ENCODE peak calls at places on chromosomes 2 and 18, in six cellular contexts. C is colonic mucosa, F is bronchial epithelial cell, O is lung, H is esophagus squamous epithelium, T is endodermal cell. S is an unnamed sample.

GRCh38 chr18:40006553-40007073 is 1948.4 kb upstream of the PIK3C3 start:
- DNase-seq in O (no peak), C (no peak), T (peak; percentile 55), F (no peak), H (no peak), S (no peak)

GRCh38 chr2:169036717-169037450 is 5.8 kb upstream of the ABCB11 start:
- DNase-seq in H (no peak), O (no peak), T (no peak), C (no peak), F (peak; percentile 75), S (no peak)

GRCh38 chr18:48029296-48029986 is 99.0 kb upstream of the SMAD2 start:
- DNase-seq in O (no peak), T (no peak), F (no peak), H (no peak), C (no peak), S (no peak)

GRCh38 chr2:173134703-173135102 is 59.1 kb downstream of the MAP3K20 start:
- DNase-seq in C (no peak), T (no peak), F (no peak), H (no peak), O (no peak), S (no peak)

GRCh38 chr2:178271629-178272333 is 77.5 kb downstream of the OSBPL6 start:
- DNase-seq in F (peak; percentile 88), C (no peak), O (peak; percentile 41), H (no peak), T (no peak), S (no peak)

GRCh38 chr2:197209742-197210408 is 100.7 kb downstream of the ANKRD44 start:
- DNase-seq in O (peak; percentile 73), T (peak; percentile 41), C (no peak), F (peak; percentile 53), H (no peak), S (no peak)

GRCh38 chr2:204900910-204901309 is 355.6 kb downstream of the PARD3B start:
- DNase-seq in T (no peak), F (peak; percentile 73), H (no peak), O (no peak), C (peak; percentile 18), S (no peak)

GRCh38 chr2:120844098-120844738 is 108.5 kb downstream of the GLI2 start:
- DNase-seq in T (no peak), H (no peak), F (peak; percentile 32), C (no peak), O (no peak), S (no peak)

GRCh38 chr2:98445167-98445522 is 487 bp downstream of the INPP4A start:
- DNase-seq in H (no peak), O (no peak), C (no peak), T (no peak), F (no peak), S (no peak)

GRCh38 chr2:143264851-143265250 is 135.6 kb downstream of the ARHGAP15 start:
- DNase-seq in T (no peak), H (no peak), C (no peak), O (no peak), F (peak; percentile 38), S (peak; percentile 72)

GRCh38 chr18:70366174-70366573 is 77.3 kb downstream of the SOCS6 start:
- DNase-seq in F (no peak), H (no peak), T (peak; percentile 86), O (no peak), C (no peak), S (no peak)

GRCh38 chr2:42659601-42660000 is 91.2 kb downstream of the MTA3 start:
- DNase-seq in F (no peak), H (no peak), C (no peak), T (no peak), O (no peak), S (no peak)

GRCh38 chr2:53562407-53562806 is 205.2 kb upstream of the CHAC2 start:
- DNase-seq in F (no peak), C (no peak), H (no peak), T (no peak), O (no peak), S (no peak)

GRCh38 chr2:135689679-135690078 is 52.0 kb upstream of the UBXN4 start:
- DNase-seq in H (no peak), C (no peak), F (no peak), O (no peak), T (no peak), S (no peak)

GRCh38 chr2:218228366-218229092 is 11.5 kb downstream of the ARPC2 start:
- DNase-seq in C (no peak), F (peak; percentile 86), T (no peak), O (no peak), H (no peak), S (no peak)
- H3K4me3 ChIP-seq in C (no peak overlapping the region), F (no peak overlapping the region), T (no peak overlapping the region), O (no peak overlapping the region), H (no peak overlapping the region), S (no peak overlapping the region)

DNA sequence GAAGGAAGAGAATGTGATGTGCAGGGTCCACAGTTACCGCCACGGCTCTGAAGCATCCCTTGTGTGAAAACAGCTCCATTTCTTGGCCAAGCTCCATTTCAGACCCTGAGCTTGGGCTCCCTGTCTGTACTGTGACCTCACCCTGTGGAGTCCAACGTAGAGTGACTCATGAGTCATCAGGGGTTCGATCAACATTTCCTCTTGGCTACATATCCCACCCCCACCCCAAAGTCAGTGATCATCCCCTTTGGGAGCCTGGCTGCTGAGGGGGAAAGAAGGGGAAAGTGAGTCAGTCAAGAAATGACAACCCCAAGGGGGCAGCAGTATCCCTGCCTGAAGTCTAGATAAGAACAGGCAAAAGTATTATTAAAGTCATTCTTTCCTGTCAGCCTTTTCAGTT is 62.2 kb downstream of the PAPOLG start:
- DNase-seq in C (no peak), H (no peak), O (no peak), F (peak; percentile 33), T (no peak), S (no peak)
- TF ChIP-seq CTCF in C (no peak), H (no peak), O (no peak), F (peak; percentile 23), T (peak; percentile 51), S (peak; percentile 11)

DNA sequence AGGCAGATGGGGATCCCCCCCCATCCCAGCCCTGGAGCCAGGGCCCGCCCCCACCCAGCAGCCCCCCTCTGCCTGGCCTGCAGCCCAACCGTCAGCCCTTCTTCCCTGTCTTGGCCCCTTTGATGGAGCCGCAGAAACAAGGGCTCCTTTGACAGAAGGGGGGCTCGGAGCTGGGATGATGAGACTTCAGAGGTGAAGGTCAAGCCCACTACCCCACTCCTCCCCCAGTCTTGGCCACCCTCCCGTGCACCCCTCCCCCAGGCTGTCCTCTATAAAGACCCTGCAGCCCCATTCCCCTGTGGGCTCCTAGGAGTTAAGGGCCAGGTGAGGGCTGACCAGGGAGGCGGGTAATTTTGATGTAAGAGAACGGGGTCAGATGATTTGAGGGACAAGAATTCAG is at the start of gene PRSS56:
- DNase-seq in C (no peak), O (no peak), F (no peak), T (no peak), H (no peak), S (no peak)
- H3K27me3 ChIP-seq in C (peaks cover 38% of the 10 kb centered on the region), O (peaks cover 10% of the 10 kb centered on the region), F (peaks cover 19% of the 10 kb centered on the region), T (peaks cover 55% of the 10 kb centered on the region), H (peaks cover 17% of the 10 kb centered on the region), S (peaks cover 33% of the 10 kb centered on the region)

GRCh38 chr2:131431336-131431735 is 44.6 kb upstream of the TUBA3D start:
- DNase-seq in C (no peak), H (no peak), F (no peak), T (no peak), O (no peak), S (no peak)

GRCh38 chr2:131425191-131426021 is 50.5 kb upstream of the TUBA3D start:
- DNase-seq in C (no peak), T (peak; percentile 65), F (no peak), O (no peak), H (no peak), S (no peak)

GRCh38 chr2:131426727-131427126 is 49.2 kb upstream of the TUBA3D start:
- DNase-seq in C (no peak), H (no peak), F (no peak), T (no peak), O (no peak), S (no peak)
- H3K4me3 ChIP-seq in C (no peak overlapping the region), H (no peak overlapping the region), F (no peak overlapping the region), T (no peak overlapping the region), O (no peak overlapping the region), S (no peak overlapping the region)

GRCh38 chr2:9778012-9778411 is 65.3 kb upstream of the TAF1B start:
- DNase-seq in H (no peak), F (no peak), T (peak; percentile 77), C (no peak), O (no peak), S (no peak)
- TF ChIP-seq CTCF in H (peak; percentile 24), F (peak; percentile 75), T (peak; percentile 76), C (peak; percentile 39), O (no peak), S (peak; percentile 46)